ENCODE peak calls at places on chromosome 18, in eight cellular contexts. S is DMS 273 treated with DMSO at 0.1 percent for 48 hours, F is T-helper 9 cell, T is HFF-Myc, N is activated T-cell treated with anti-CD3 and anti-CD28 coated beads for 48 hours, E is NCI-H1092 treated with DMSO at 0.1 percent for 48 hours, O is NCI-H2171, L is IMR-90. W is an unnamed sample.

GRCh38 chr18:7467708-7468466 is 99.2 kb upstream of the PTPRM start:
- DNase-seq in L (peak; percentile 27), S (no peak), F (no peak), E (no peak), T (peak; percentile 20), O (peak; percentile 65), N (no peak), W (no peak)

GRCh38 chr18:58871514-58872490 is 7.1 kb downstream of the ZNF532 start:
- DNase-seq in E (no peak), N (no peak), S (no peak), O (no peak), T (no peak), F (no peak), L (peak; percentile 36), W (no peak)

GRCh38 chr18:62784966-62785413 is 69.6 kb downstream of the PHLPP1 start:
- DNase-seq in O (no peak), L (peak; percentile 84), N (no peak), T (no peak), E (no peak), S (no peak), F (no peak), W (peak; percentile 30)

GRCh38 chr18:27061488-27062095 is 123.5 kb downstream of the CHST9 start:
- DNase-seq in L (no peak), N (no peak), F (no peak), T (no peak), S (no peak), E (no peak), O (no peak), W (no peak)

GRCh38 chr18:9913151-9913525 is 678 bp upstream of the VAPA start:
- DNase-seq in F (no peak), E (no peak), N (no peak), S (no peak), L (no peak), O (no peak), T (no peak), W (no peak)

GRCh38 chr18:32735781-32736180 is 37.0 kb downstream of the KLHL14 start:
- DNase-seq in F (no peak), N (no peak), L (peak; percentile 24), O (no peak), S (no peak), T (no peak), E (no peak), W (no peak)

GRCh38 chr18:33804258-33804657 is 226.2 kb downstream of the ASXL3 start:
- DNase-seq in T (peak; percentile 3), E (no peak), S (no peak), N (no peak), L (peak; percentile 63), F (no peak), O (peak; percentile 86), W (no peak)

GRCh38 chr18:59547691-59548182 is 149.5 kb downstream of the CCBE1 start:
- DNase-seq in E (no peak), S (no peak), O (no peak), F (no peak), L (peak; percentile 93), N (no peak), T (no peak), W (no peak)

GRCh38 chr18:63775166-63775730 is at the start of gene SERPINB7:
- DNase-seq in O (no peak), T (peak; percentile 31), N (no peak), F (no peak), E (no peak), L (peak; percentile 95), S (no peak), W (no peak)

GRCh38 chr18:70384181-70384790 is 95.4 kb downstream of the SOCS6 start:
- DNase-seq in T (peak; percentile 66), L (peak; percentile 87), S (no peak), F (no peak), O (no peak), E (no peak), N (no peak), W (no peak)

GRCh38 chr18:36412778-36413177 is 115.3 kb downstream of the FHOD3 start:
- DNase-seq in O (no peak), N (no peak), T (no peak), F (no peak), S (no peak), L (no peak), E (no peak), W (no peak)

GRCh38 chr18:49476664-49477411 is 10.2 kb downstream of the C18orf32 start:
- DNase-seq in T (no peak), L (peak; percentile 65), S (no peak), O (no peak), E (no peak), N (no peak), F (no peak), W (no peak)

GRCh38 chr18:23250893-23251656 is 115.8 kb downstream of the CABLES1 start:
- DNase-seq in F (no peak), L (no peak), N (no peak), T (no peak), E (no peak), S (no peak), O (no peak), W (no peak)

GRCh38 chr18:69947361-69948106 is at the start of gene CD226:
- DNase-seq in O (no peak), E (no peak), F (no peak), N (no peak), T (no peak), L (no peak), S (no peak), W (no peak)

W was measured in NCI-H1105.